ENCODE peak calls at places on chromosomes 1 and 21, in nine cellular contexts. Z, U, E, J, Y, V, H, A and B are unnamed samples.

GRCh38 chr1:20663969-20664715 is 3.0 kb upstream of the DDOST start:
- DNase-seq in J (no peak), A (no peak), Z (no peak), E (no peak), V (no peak), Y (no peak), U (no peak), H (no peak), B (no peak)

GRCh38 chr1:45647248-45648021 is 23.6 kb upstream of the CCDC17 start:
- DNase-seq in J (no peak), A (peak; percentile 41), V (no peak), Y (peak; percentile 19), H (no peak), Z (no peak), U (no peak), E (no peak), B (no peak)

GRCh38 chr1:183454377-183454776 is 17.9 kb upstream of the SMG7 start:
- DNase-seq in Y (no peak), H (no peak), V (no peak), U (no peak), E (no peak), J (no peak), Z (no peak), A (no peak), B (no peak)

GRCh38 chr1:241762713-241763339 is 85.2 kb upstream of the EXO1 start:
- DNase-seq in J (no peak), U (no peak), Z (no peak), A (no peak), E (no peak), V (no peak), H (no peak), Y (no peak), B (no peak)

GRCh38 chr1:147683163-147683763 is 12.9 kb upstream of the ACP6 start:
- DNase-seq in U (no peak), J (no peak), H (no peak), V (no peak), Z (no peak), A (no peak), Y (no peak), E (no peak), B (no peak)

GRCh38 chr1:14138627-14139026 is 438.6 kb downstream of the PRDM2 start:
- DNase-seq in E (no peak), Z (no peak), Y (no peak), U (no peak), V (no peak), J (no peak), A (no peak), H (no peak), B (no peak)

GRCh38 chr1:180252638-180253536 is 22.8 kb downstream of the LHX4 start:
- DNase-seq in Y (peak; percentile 72), V (peak; percentile 76), A (peak; percentile 57), H (no peak), U (no peak), E (peak; percentile 37), J (peak; percentile 65), Z (peak; percentile 13), B (peak; percentile 81)

GRCh38 chr1:11796036-11796828 is 9.5 kb downstream of the MTHFR start:
- DNase-seq in E (no peak), A (peak; percentile 58), H (no peak), V (no peak), Y (no peak), U (peak; percentile 74), J (peak; percentile 64), Z (no peak), B (peak; percentile 84)

GRCh38 chr21:36929622-36930021 is 36.8 kb downstream of the HLCS start:
- DNase-seq in V (peak; percentile 31), U (no peak), E (no peak), Z (no peak), H (no peak), J (peak; percentile 49), A (peak; percentile 24), Y (peak; percentile 83), B (no peak)

GRCh38 chr1:10838541-10838940 is 42.1 kb upstream of the CASZ1 start:
- DNase-seq in V (no peak), E (no peak), Z (no peak), Y (no peak), U (no peak), A (no peak), J (no peak), H (no peak), B (no peak)

DNA sequence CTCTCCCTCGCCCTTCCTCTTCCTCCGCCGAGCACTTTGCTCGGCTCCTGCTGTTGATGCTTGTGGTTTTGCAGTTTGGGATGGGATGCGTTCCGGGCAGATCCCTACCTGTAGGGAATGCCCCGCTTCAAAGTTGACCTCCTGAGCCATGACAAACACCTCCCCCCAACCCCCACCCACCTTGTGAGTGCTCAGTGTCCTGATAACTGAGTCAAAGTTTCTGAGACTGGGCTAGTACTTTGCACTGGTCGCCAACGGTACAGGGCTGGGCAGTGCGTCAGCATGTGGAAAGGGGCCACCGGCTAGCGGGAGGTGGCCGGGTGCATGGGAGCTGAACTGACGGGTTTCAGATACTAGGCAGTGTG is 771 bp downstream of the RABGAP1L start:
- DNase-seq in H (no peak), V (peak; percentile 11), Z (no peak), E (peak; percentile 24), A (peak; percentile 32), J (peak; percentile 39), U (peak; percentile 56), Y (peak; percentile 70), B (peak; percentile 78)
- TF ChIP-seq POLR2A in H (no peak), V (no peak), Z (no peak), E (no peak), A (no peak), J (no peak), U (no peak), Y (no peak), B (peak; percentile 9)

GRCh38 chr1:50989694-50990093 is 19.6 kb downstream of the CDKN2C start:
- DNase-seq in Y (no peak), V (no peak), J (no peak), U (no peak), Z (no peak), E (no peak), H (no peak), A (no peak), B (no peak)

GRCh38 chr1:50983403-50983802 is 13.4 kb downstream of the CDKN2C start:
- DNase-seq in V (no peak), E (no peak), H (no peak), U (no peak), J (no peak), Y (no peak), A (no peak), Z (no peak), B (no peak)

GRCh38 chr1:50981741-50982140 is 11.7 kb downstream of the CDKN2C start:
- DNase-seq in V (no peak), U (no peak), H (no peak), E (no peak), A (no peak), J (no peak), Y (no peak), Z (no peak), B (no peak)

GRCh38 chr1:50980505-50980904 is 10.5 kb downstream of the CDKN2C start:
- DNase-seq in Y (no peak), V (no peak), U (no peak), Z (no peak), E (no peak), J (no peak), A (no peak), H (no peak), B (no peak)

DNA sequence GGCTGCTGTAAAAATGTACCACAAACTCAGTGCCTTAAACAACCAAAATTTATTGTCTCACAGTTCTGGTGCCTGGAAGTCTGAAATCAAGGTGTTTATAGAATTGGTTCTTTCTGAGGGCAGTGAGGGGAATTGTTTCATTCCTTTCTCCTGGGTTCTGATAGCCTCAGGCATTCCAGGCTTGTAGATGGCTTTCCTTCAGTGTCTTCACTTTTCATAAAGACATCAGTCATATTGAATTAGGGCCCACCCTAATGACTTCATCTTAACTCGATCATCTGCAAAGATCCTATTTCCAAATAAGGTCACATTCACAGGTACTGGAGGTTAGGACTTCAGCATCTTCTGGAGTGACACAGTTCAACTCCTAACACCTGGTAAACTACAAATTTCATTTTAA is 15.0 kb downstream of the CDKN2C start:
- DNase-seq in A (no peak), Y (no peak), E (no peak), V (no peak), H (no peak), U (no peak), J (no peak), Z (no peak), B (no peak)
- TF ChIP-seq POLR2A in A (no peak), Y (no peak), E (no peak), V (no peak), H (no peak), U (no peak), J (no peak), Z (no peak), B (no peak)

DNA sequence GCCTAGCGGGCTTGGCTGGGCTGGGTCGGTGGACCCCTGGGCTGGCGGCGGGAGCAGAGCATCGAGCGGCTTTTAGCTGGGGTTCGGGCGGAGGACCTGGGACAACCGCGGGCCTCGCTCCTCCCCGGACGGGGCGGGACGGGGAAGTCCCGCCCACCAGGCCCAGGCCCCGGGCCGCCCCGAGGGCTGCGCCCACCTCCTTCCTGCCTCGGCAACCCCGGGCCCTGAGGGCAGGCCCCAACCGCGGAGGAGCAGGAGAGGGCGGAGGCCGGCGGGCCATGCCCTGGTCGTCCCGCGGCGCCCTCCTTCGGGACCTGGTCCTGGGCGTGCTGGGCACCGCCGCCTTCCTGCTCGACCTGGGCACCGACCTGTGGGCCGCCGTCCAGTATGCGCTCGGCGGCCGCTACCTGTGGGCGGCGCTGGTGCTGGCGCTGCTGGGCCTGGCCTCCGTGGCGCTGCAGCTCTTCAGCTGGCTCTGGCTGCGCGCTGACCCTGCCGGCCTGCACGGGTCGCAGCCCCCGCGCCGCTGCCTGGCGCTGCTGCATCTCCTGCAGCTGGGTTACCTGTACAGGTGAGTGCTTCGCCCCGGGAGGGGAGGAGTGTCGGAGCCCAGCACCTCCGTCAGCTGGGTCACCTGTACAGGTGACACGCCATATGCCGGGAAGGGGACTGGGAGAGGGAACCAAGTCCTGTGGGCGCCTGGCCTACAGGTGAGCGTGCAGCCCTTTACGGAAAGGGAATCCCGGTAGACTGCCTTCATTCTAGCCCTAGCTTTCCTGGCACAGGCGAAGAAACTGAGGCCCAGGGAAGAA is at the start of gene XKR8:
- DNase-seq in H (peak; percentile 70), Z (peak; percentile 29), J (peak; percentile 57), A (peak; percentile 74), E (peak; percentile 68), Y (peak; percentile 87), V (peak; percentile 76), U (peak; percentile 86), B (peak; percentile 79)
- TF ChIP-seq POLR2A in H (peak; percentile 78), Z (no peak), J (no peak), A (peak; percentile 83), E (peak; percentile 39), Y (peak; percentile 82), V (peak; percentile 52), U (no peak), B (peak; percentile 49)

GRCh38 chr1:146007048-146007784 is 10.8 kb upstream of the TXNIP start:
- DNase-seq in U (peak; percentile 55), J (peak; percentile 78), Y (peak; percentile 70), V (peak; percentile 79), A (peak; percentile 84), E (peak; percentile 89), Z (no peak), H (no peak), B (peak; percentile 94)
- TF ChIP-seq POLR2A in U (peak; percentile 84), J (no peak), Y (peak; percentile 66), V (no peak), A (no peak), E (peak; percentile 98), Z (no peak), H (no peak), B (peak; percentile 82)

DNA sequence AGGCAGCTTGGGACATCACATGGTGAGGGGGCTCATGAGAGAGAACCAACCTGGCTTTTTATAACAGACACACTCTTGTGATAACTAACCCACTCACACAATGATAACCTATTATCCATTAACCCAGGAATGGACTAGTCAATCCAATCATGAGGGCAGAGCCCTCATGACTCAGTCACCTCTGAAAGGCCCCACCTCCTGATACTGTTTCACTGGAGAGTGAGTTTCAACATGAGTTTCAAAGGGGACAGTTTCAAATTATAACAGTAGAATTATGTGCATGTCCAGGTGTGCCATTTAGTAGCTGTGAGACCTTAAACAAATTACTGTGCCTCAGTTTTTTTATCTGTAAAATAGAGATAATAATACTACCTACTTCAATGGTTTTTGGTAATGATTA is 47.6 kb upstream of the PPP2R5A start:
- DNase-seq in Z (no peak), E (no peak), J (no peak), H (no peak), A (no peak), V (peak; percentile 22), Y (peak; percentile 41), U (no peak), B (peak; percentile 18)
- TF ChIP-seq POLR2A in Z (no peak), E (no peak), J (no peak), H (no peak), A (no peak), V (no peak), Y (no peak), U (no peak), B (no peak)